ENCODE peak calls at places on chromosomes 6 and 20, in six cellular contexts. One of them, this sample, is unnamed.

GRCh38 chr20:37447688-37448087 is 73.4 kb upstream of the NNAT start:
- ATAC-seq in HepG2: no peak
- ATAC-seq in K562: no peak
- ATAC-seq in GM12878: no peak
- ATAC-seq in upper lobe of left lung: no peak
- ATAC-seq in A549: no peak
- ATAC-seq in this sample: no peak

GRCh38 chr20:48724891-48725588 is 102.8 kb downstream of the PREX1 start:
- ATAC-seq in K562: no peak
- ATAC-seq in GM12878: no peak
- ATAC-seq in A549: no peak
- ATAC-seq in HepG2: no peak
- ATAC-seq in upper lobe of left lung: no peak
- ATAC-seq in this sample: no peak

GRCh38 chr6:70684794-70685493 is 17.3 kb downstream of the SMAP1 start:
- ATAC-seq in K562: peak
- ATAC-seq in HepG2: no peak
- ATAC-seq in GM12878: peak
- ATAC-seq in upper lobe of left lung: no peak
- ATAC-seq in A549: no peak
- ATAC-seq in this sample: no peak

GRCh38 chr20:17885076-17885475 is 83.5 kb downstream of the SNX5 start:
- ATAC-seq in A549: no peak
- ATAC-seq in K562: no peak
- ATAC-seq in upper lobe of left lung: no peak
- ATAC-seq in GM12878: no peak
- ATAC-seq in HepG2: no peak
- ATAC-seq in this sample: no peak

GRCh38 chr6:134525190-134525868 is 207.4 kb upstream of the SGK1 start:
- ATAC-seq in HepG2: no peak
- ATAC-seq in GM12878: no peak
- ATAC-seq in A549: no peak
- ATAC-seq in upper lobe of left lung: no peak
- ATAC-seq in K562: peak
- ATAC-seq in this sample: no peak

GRCh38 chr6:101776919-101777350 is 383.4 kb downstream of the GRIK2 start:
- ATAC-seq in GM12878: no peak
- ATAC-seq in A549: no peak
- ATAC-seq in upper lobe of left lung: no peak
- ATAC-seq in K562: no peak
- ATAC-seq in HepG2: no peak
- ATAC-seq in this sample: no peak

GRCh38 chr6:90110971-90111370 is 185.7 kb downstream of the BACH2 start:
- ATAC-seq in HepG2: no peak
- ATAC-seq in A549: no peak
- ATAC-seq in K562: no peak
- ATAC-seq in GM12878: no peak
- ATAC-seq in upper lobe of left lung: no peak
- ATAC-seq in this sample: no peak

GRCh38 chr6:108714774-108715414 is 133.3 kb upstream of the ARMC2 start:
- ATAC-seq in HepG2: peak
- ATAC-seq in K562: no peak
- ATAC-seq in A549: no peak
- ATAC-seq in upper lobe of left lung: no peak
- ATAC-seq in GM12878: no peak
- ATAC-seq in this sample: no peak

GRCh38 chr6:108114861-108115597 is 40.5 kb upstream of the OSTM1 start:
- ATAC-seq in A549: peak
- ATAC-seq in upper lobe of left lung: no peak
- ATAC-seq in HepG2: no peak
- ATAC-seq in K562: no peak
- ATAC-seq in GM12878: no peak
- ATAC-seq in this sample: no peak

GRCh38 chr6:125789576-125790402 is 971 bp upstream of the NCOA7 start:
- ATAC-seq in HepG2: peak
- ATAC-seq in upper lobe of left lung: peak
- ATAC-seq in K562: peak
- ATAC-seq in GM12878: peak
- ATAC-seq in A549: peak
- ATAC-seq in this sample: peak

GRCh38 chr6:27541212-27541931 is 68.5 kb upstream of the ZNF184 start:
- ATAC-seq in K562: peak
- ATAC-seq in GM12878: no peak
- ATAC-seq in HepG2: no peak
- ATAC-seq in upper lobe of left lung: no peak
- ATAC-seq in A549: peak
- ATAC-seq in this sample: no peak

GRCh38 chr20:39661833-39662232 is 699.7 kb downstream of the DHX35 start:
- ATAC-seq in GM12878: no peak
- ATAC-seq in HepG2: no peak
- ATAC-seq in upper lobe of left lung: no peak
- ATAC-seq in K562: no peak
- ATAC-seq in A549: no peak
- ATAC-seq in this sample: no peak

GRCh38 chr6:144411506-144412165 is 126.5 kb downstream of the UTRN start:
- ATAC-seq in K562: no peak
- ATAC-seq in HepG2: no peak
- ATAC-seq in A549: no peak
- ATAC-seq in upper lobe of left lung: no peak
- ATAC-seq in GM12878: peak
- ATAC-seq in this sample: no peak

GRCh38 chr20:3925899-3926638 is 36.9 kb downstream of the PANK2 start:
- ATAC-seq in GM12878: no peak
- ATAC-seq in HepG2: peak
- ATAC-seq in A549: no peak
- ATAC-seq in K562: peak
- ATAC-seq in upper lobe of left lung: no peak
- ATAC-seq in this sample: no peak

GRCh38 chr6:135640449-135641111 is 143.0 kb upstream of the AHI1 start:
- ATAC-seq in upper lobe of left lung: no peak
- ATAC-seq in K562: no peak
- ATAC-seq in GM12878: no peak
- ATAC-seq in A549: no peak
- ATAC-seq in HepG2: no peak
- ATAC-seq in this sample: no peak

GRCh38 chr6:81938014-81938761 is 185.7 kb upstream of the TENT5A start:
- ATAC-seq in K562: peak
- ATAC-seq in GM12878: peak
- ATAC-seq in A549: peak
- ATAC-seq in upper lobe of left lung: no peak
- ATAC-seq in HepG2: peak
- ATAC-seq in this sample: peak

GRCh38 chr20:49700411-49701185 is 13.1 kb downstream of the B4GALT5 start:
- ATAC-seq in GM12878: no peak
- ATAC-seq in A549: peak
- ATAC-seq in K562: peak
- ATAC-seq in HepG2: peak
- ATAC-seq in upper lobe of left lung: no peak
- ATAC-seq in this sample: peak

GRCh38 chr6:166955865-166956443 is 396 bp downstream of the RNASET2 start:
- ATAC-seq in HepG2: peak
- ATAC-seq in upper lobe of left lung: peak
- ATAC-seq in A549: peak
- ATAC-seq in K562: peak
- ATAC-seq in GM12878: peak
- ATAC-seq in this sample: peak

GRCh38 chr6:166957087-166957804 is 896 bp upstream of the RNASET2 start:
- ATAC-seq in HepG2: peak
- ATAC-seq in upper lobe of left lung: peak
- ATAC-seq in GM12878: peak
- ATAC-seq in A549: no peak
- ATAC-seq in K562: peak
- ATAC-seq in this sample: peak

GRCh38 chr6:166956444-166957086 is at the start of gene RNASET2:
- ATAC-seq in upper lobe of left lung: peak
- ATAC-seq in GM12878: peak
- ATAC-seq in K562: peak
- ATAC-seq in A549: peak
- ATAC-seq in HepG2: peak
- ATAC-seq in this sample: peak

GRCh38 chr6:166958926-166959861 is 2.8 kb upstream of the RNASET2 start:
- ATAC-seq in upper lobe of left lung: no peak
- ATAC-seq in GM12878: peak
- ATAC-seq in K562: no peak
- ATAC-seq in A549: no peak
- ATAC-seq in HepG2: peak
- ATAC-seq in this sample: no peak

DNA sequence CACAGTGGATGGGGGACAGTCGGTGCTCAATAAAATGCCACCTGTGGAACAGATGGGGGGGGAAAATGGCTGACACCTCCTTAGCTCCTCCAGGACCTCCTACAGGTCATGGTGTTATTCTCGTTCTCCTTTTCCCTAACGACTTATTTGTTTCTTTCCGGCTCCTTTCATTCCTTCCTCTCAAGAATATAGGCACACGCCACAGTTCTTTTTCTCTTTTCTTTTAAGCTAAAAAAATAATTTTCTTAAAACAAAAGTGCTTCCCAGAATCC is 1.4 kb upstream of the RNASET2 start:
- ATAC-seq in GM12878: no peak
- ATAC-seq in upper lobe of left lung: no peak
- ATAC-seq in K562: no peak
- ATAC-seq in A549: no peak
- ATAC-seq in HepG2: peak
- ATAC-seq in this sample: no peak
- H3K4me3 ChIP-seq in GM12878: peak
- H3K4me3 ChIP-seq in upper lobe of left lung: no peak
- H3K4me3 ChIP-seq in K562: no peak
- H3K4me3 ChIP-seq in A549: no peak
- H3K4me3 ChIP-seq in HepG2: peak
- H3K4me3 ChIP-seq in this sample: no peak

GRCh38 chr6:31718294-31718693 is 3.1 kb downstream of the LY6G6D start:
- ATAC-seq in upper lobe of left lung: no peak
- ATAC-seq in K562: no peak
- ATAC-seq in A549: no peak
- ATAC-seq in GM12878: no peak
- ATAC-seq in HepG2: no peak
- ATAC-seq in this sample: no peak
- TF ChIP-seq EP300 in upper lobe of left lung: peak
- TF ChIP-seq EP300 in K562: no peak
- TF ChIP-seq EP300 in A549: no peak
- TF ChIP-seq EP300 in GM12878: no peak
- TF ChIP-seq EP300 in HepG2: no peak
- TF ChIP-seq EP300 in this sample: no peak

DNA sequence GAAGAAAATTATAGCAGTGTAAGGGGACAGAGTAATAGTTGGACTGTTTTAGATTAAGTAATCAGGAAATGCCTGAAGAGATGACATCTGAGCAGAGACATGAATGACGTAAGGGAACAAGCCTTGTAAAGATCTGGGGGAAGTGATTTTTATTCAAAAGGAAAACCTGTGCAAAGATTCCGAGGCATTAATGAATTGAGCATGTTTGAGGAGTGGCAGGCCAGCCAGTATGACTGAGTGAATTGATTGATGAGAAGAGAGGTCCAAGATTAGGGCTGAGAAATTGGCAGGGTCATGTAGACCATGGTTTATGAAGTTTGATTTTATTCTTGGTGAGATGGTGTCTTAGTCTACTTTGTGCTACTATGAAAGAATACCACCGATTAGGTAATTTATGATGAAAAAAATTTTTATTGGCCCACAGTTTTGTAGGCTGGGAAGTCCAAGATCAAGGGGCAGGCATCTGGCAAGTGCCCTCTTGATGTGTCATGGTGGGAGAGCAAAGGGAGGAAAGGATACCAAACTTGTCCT is 95.1 kb downstream of the LIN28B start:
- ATAC-seq in HepG2: no peak
- ATAC-seq in A549: peak
- ATAC-seq in upper lobe of left lung: no peak
- ATAC-seq in K562: no peak
- ATAC-seq in GM12878: no peak
- ATAC-seq in this sample: no peak
- H3K4me3 ChIP-seq in HepG2: no peak
- H3K4me3 ChIP-seq in A549: no peak
- H3K4me3 ChIP-seq in upper lobe of left lung: no peak
- H3K4me3 ChIP-seq in K562: no peak
- H3K4me3 ChIP-seq in GM12878: no peak
- H3K4me3 ChIP-seq in this sample: no peak

DNA sequence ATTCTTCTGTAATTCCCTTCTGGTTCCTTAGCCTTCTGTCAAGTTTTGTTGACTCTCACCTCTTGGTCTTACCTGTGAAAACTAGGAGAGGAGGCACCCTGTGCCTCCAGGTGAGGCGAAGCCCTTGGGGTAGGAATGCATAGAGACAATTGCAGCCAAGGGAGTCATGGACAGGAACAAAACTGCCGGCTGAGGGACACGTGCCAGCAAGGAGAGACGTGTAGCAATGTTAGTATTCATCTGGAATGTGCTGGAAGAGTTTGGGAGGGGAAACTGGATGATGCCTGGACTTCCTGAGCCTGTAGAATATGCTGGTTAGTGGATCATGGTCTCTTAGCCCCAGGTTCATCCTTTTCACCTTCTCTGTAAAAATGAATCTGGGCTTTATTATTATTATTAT is 3.9 kb upstream of the TIAM2 start:
- ATAC-seq in GM12878: no peak
- ATAC-seq in upper lobe of left lung: no peak
- ATAC-seq in A549: no peak
- ATAC-seq in K562: no peak
- ATAC-seq in HepG2: no peak
- ATAC-seq in this sample: no peak
- TF ChIP-seq EP300 in GM12878: no peak
- TF ChIP-seq EP300 in upper lobe of left lung: no peak
- TF ChIP-seq EP300 in A549: no peak
- TF ChIP-seq EP300 in K562: no peak
- TF ChIP-seq EP300 in HepG2: no peak
- TF ChIP-seq EP300 in this sample: no peak